ENCODE peak calls at places on chromosomes 2 and 18, in nine cellular contexts. H, D, X, A, Q, F, Y, R and V are unnamed samples.

GRCh38 chr2:8489751-8490150 is 192.1 kb upstream of the ID2 start:
- DNase-seq in H (no peak), D (no peak), X (no peak), A (no peak), Q (no peak), F (no peak), Y (no peak), R (no peak), V (no peak)

GRCh38 chr2:215751200-215751910 is 262.0 kb downstream of the MREG start:
- DNase-seq in H (no peak), D (no peak), X (peak; percentile 18), A (no peak), Q (no peak), F (no peak), Y (no peak), R (no peak), V (peak; percentile 82)

GRCh38 chr2:205903549-205904129 is 182.3 kb downstream of the INO80D start:
- DNase-seq in H (no peak), D (peak; percentile 43), X (no peak), A (no peak), Q (no peak), F (no peak), Y (no peak), R (no peak), V (peak; percentile 11)

GRCh38 chr2:38146302-38146916 is 70.5 kb upstream of the CYP1B1 start:
- DNase-seq in H (no peak), D (no peak), X (peak; percentile 61), A (no peak), Q (no peak), F (peak; percentile 71), Y (no peak), R (no peak), V (peak; percentile 84)

GRCh38 chr2:3575534-3576324 is 669 bp downstream of the RPS7 start:
- DNase-seq in H (peak; percentile 9), D (no peak), X (no peak), A (peak; percentile 10), Q (no peak), F (no peak), Y (peak; percentile 43), R (peak; percentile 32), V (peak; percentile 38)

GRCh38 chr2:50207881-50208280 is 824.1 kb downstream of the NRXN1 start:
- DNase-seq in H (no peak), D (no peak), X (no peak), A (no peak), Q (no peak), F (no peak), Y (no peak), R (no peak), V (no peak)

GRCh38 chr2:120436460-120436739 is 90.5 kb downstream of the INHBB start:
- DNase-seq in H (no peak), D (no peak), X (no peak), A (no peak), Q (no peak), F (no peak), Y (no peak), R (no peak), V (peak; percentile 38)

GRCh38 chr2:55992465-55992864 is 68.9 kb upstream of the EFEMP1 start:
- DNase-seq in H (no peak), D (no peak), X (peak; percentile 85), A (no peak), Q (no peak), F (peak; percentile 63), Y (no peak), R (no peak), V (peak; percentile 95)

GRCh38 chr2:224221455-224221913 is 180.4 kb downstream of the FAM124B start:
- DNase-seq in H (no peak), D (no peak), X (peak; percentile 81), A (no peak), Q (no peak), F (peak; percentile 76), Y (no peak), R (no peak), V (peak; percentile 90)

GRCh38 chr2:43070039-43070438 is 156.4 kb downstream of the ZFP36L2 start:
- DNase-seq in H (no peak), D (no peak), X (no peak), A (no peak), Q (no peak), F (peak; percentile 94), Y (no peak), R (no peak), V (no peak)

GRCh38 chr18:45890606-45891005 is 65.1 kb downstream of the SIGLEC15 start:
- DNase-seq in H (no peak), D (no peak), X (no peak), A (no peak), Q (no peak), F (no peak), Y (no peak), R (no peak), V (no peak)

GRCh38 chr2:60959501-60959900 is 58.0 kb upstream of the PEX13 start:
- DNase-seq in H (no peak), D (no peak), X (no peak), A (no peak), Q (no peak), F (no peak), Y (no peak), R (no peak), V (no peak)

GRCh38 chr2:154813636-154814035 is 115.1 kb downstream of the KCNJ3 start:
- DNase-seq in H (no peak), D (no peak), X (no peak), A (no peak), Q (no peak), F (no peak), Y (no peak), R (no peak), V (no peak)

GRCh38 chr2:3745901-3746300 is 42.5 kb downstream of the DCDC2C start:
- DNase-seq in H (no peak), D (no peak), X (no peak), A (no peak), Q (no peak), F (no peak), Y (no peak), R (no peak), V (no peak)

GRCh38 chr2:162123806-162124758 is 28.0 kb downstream of the GCG start:
- DNase-seq in H (no peak), D (peak; percentile 60), X (no peak), A (no peak), Q (no peak), F (no peak), Y (peak; percentile 61), R (no peak), V (peak; percentile 88)

GRCh38 chr2:109270758-109271305 is 141.8 kb downstream of the SH3RF3 start:
- DNase-seq in H (no peak), D (no peak), X (no peak), A (no peak), Q (no peak), F (peak; percentile 31), Y (no peak), R (no peak), V (no peak)

GRCh38 chr2:237264480-237265219 is 149.3 kb downstream of the COL6A3 start:
- DNase-seq in H (no peak), D (no peak), X (no peak), A (no peak), Q (no peak), F (no peak), Y (no peak), R (no peak), V (no peak)

GRCh38 chr2:220811952-220812570 is 760.0 kb downstream of the EPHA4 start:
- DNase-seq in H (no peak), D (no peak), X (peak; percentile 35), A (no peak), Q (no peak), F (peak; percentile 27), Y (no peak), R (no peak), V (peak; percentile 69)

GRCh38 chr2:72011791-72012190 is 135.9 kb downstream of the CYP26B1 start:
- DNase-seq in H (no peak), D (no peak), X (no peak), A (no peak), Q (no peak), F (no peak), Y (no peak), R (no peak), V (no peak)

GRCh38 chr2:53828331-53828730 is 31.4 kb downstream of the GPR75 start:
- DNase-seq in H (no peak), D (no peak), X (no peak), A (no peak), Q (no peak), F (no peak), Y (no peak), R (no peak), V (no peak)

GRCh38 chr2:76281176-76281841 is 570.6 kb upstream of the GCFC2 start:
- DNase-seq in H (no peak), D (no peak), X (no peak), A (no peak), Q (no peak), F (no peak), Y (no peak), R (no peak), V (no peak)

GRCh38 chr18:9742588-9743131 is 34.6 kb downstream of the RAB31 start:
- DNase-seq in H (no peak), D (no peak), X (no peak), A (no peak), Q (peak; percentile 48), F (peak; percentile 29), Y (no peak), R (no peak), V (no peak)

GRCh38 chr2:225463449-225463848 is 63.9 kb downstream of the NYAP2 start:
- DNase-seq in H (no peak), D (no peak), X (no peak), A (no peak), Q (no peak), F (no peak), Y (no peak), R (no peak), V (no peak)